ENCODE peak calls at places on chromosomes 16 and 17, in eight cellular contexts. B is tibial artery, Q is heart left ventricle, V is colonic mucosa, W is progenitor cell of endocrine pancreas, Z is left ventricle myocardium inferior, N is endothelial cell, A is bronchial epithelial cell. D is an unnamed sample.

GRCh38 chr16:1279945-1280589 is 24.2 kb downstream of the TPSD1 start:
- DNase-seq in V (no peak), B (no peak), N (no peak), A (no peak), Z (no peak), Q (no peak), W (no peak), D (no peak)

GRCh38 chr17:18951941-18952842 is at the start of gene SLC5A10:
- DNase-seq in N (no peak), Q (no peak), Z (no peak), A (no peak), V (no peak), W (no peak), B (no peak), D (no peak)

GRCh38 chr16:53689636-53690035 is 14.0 kb downstream of the RPGRIP1L start:
- DNase-seq in B (no peak), N (no peak), Q (no peak), V (no peak), Z (no peak), A (peak; percentile 70), W (no peak), D (no peak)

GRCh38 chr16:12535535-12536411 is 267.9 kb downstream of the CPPED1 start:
- DNase-seq in N (peak; percentile 34), Z (no peak), Q (no peak), W (peak; percentile 27), A (no peak), V (no peak), B (no peak), D (no peak)

GRCh38 chr17:62718420-62718819 is 89.7 kb downstream of the MARCHF10 start:
- DNase-seq in Z (no peak), Q (no peak), W (no peak), V (no peak), N (no peak), A (no peak), B (no peak), D (no peak)

GRCh38 chr17:49494937-49495841 is at the start of gene NGFR:
- DNase-seq in A (peak; percentile 27), Q (peak; percentile 56), Z (peak; percentile 54), V (peak; percentile 35), N (peak; percentile 14), W (no peak), B (no peak), D (no peak)

GRCh38 chr17:63998050-63998720 is at the start of gene PRR29:
- DNase-seq in A (no peak), B (no peak), Q (peak; percentile 77), W (peak; percentile 70), N (peak; percentile 92), V (peak; percentile 56), Z (peak; percentile 67), D (no peak)

GRCh38 chr16:50202926-50203624 is 50.0 kb downstream of the TENT4B start:
- DNase-seq in V (peak; percentile 57), W (no peak), N (no peak), B (no peak), Z (no peak), Q (no peak), A (peak; percentile 87), D (peak; percentile 70)

GRCh38 chr17:5804226-5804625 is 219.9 kb upstream of the NLRP1 start:
- DNase-seq in Z (no peak), A (no peak), N (no peak), B (no peak), Q (no peak), W (no peak), V (no peak), D (no peak)

GRCh38 chr17:75834279-75834920 is 9.8 kb downstream of the UNC13D start:
- DNase-seq in Q (no peak), Z (no peak), N (no peak), B (no peak), A (no peak), W (no peak), V (no peak), D (no peak)

GRCh38 chr17:49365667-49366066 is 3.6 kb upstream of the ZNF652 start:
- DNase-seq in A (no peak), Z (no peak), N (peak; percentile 14), Q (no peak), B (no peak), V (no peak), W (no peak), D (no peak)

GRCh38 chr17:80202197-80202596 is 17.9 kb downstream of the SGSH start:
- DNase-seq in Z (no peak), W (no peak), Q (no peak), V (no peak), B (no peak), N (no peak), A (no peak), D (no peak)

DNA sequence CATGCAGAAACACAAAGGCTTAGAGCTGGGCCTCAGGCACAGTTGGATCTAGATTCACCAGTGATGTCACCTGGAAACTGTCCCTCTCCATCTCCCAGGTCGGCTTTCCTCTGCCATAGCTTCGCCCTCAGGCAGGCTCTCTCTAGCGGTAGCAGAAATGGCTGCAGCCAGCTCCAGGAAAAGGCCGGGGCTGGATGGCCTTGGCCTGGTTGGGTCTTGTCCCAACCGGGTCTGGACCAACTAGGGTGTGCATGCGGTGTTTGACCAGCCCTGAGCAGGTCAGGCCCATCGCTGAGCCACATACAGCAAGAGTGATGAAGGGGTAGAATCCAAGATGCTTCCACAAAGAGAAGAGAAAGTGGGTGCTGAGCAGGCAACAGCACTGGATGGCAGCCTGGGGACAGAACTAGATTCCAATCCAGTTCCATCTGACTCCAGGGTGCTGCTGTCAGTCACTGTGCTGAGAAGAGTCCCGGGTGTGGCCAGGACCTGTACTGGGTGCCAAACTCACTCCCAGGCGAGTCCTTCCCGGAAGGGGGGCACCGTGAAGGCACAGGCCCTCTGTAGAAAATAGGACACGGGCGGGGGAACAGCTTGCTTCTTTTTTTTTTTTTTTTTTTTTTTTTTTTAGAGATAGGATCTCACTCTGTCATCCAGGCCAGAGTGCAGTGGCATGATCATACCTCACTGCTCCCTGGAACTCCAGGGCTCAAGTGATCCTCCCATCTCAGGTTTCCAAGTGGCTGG is 51.8 kb downstream of the SOCS3 start:
- DNase-seq in A (no peak), Q (no peak), Z (no peak), W (no peak), N (no peak), B (no peak), V (no peak), D (no peak)
- TF ChIP-seq CTCF in A (no peak), Q (no peak), Z (no peak), W (no peak), N (no peak), B (no peak), V (no peak), D (no peak)

GRCh38 chr17:17353625-17354484 is 50.7 kb downstream of the NT5M start:
- DNase-seq in W (no peak), V (no peak), N (no peak), Q (no peak), Z (no peak), A (no peak), B (no peak), D (no peak)

GRCh38 chr17:17352836-17353624 is 49.9 kb downstream of the NT5M start:
- DNase-seq in N (no peak), Q (no peak), A (no peak), W (no peak), B (no peak), Z (no peak), V (no peak), D (no peak)

GRCh38 chr17:17356149-17356930 is 53.2 kb downstream of the NT5M start:
- DNase-seq in B (peak; percentile 74), W (peak; percentile 67), V (peak; percentile 76), N (peak; percentile 76), Z (peak; percentile 73), Q (peak; percentile 78), A (peak; percentile 63), D (peak; percentile 29)

GRCh38 chr17:17355426-17355825 is 52.3 kb downstream of the NT5M start:
- DNase-seq in B (no peak), W (no peak), A (no peak), V (no peak), Z (no peak), Q (no peak), N (no peak), D (no peak)

GRCh38 chr17:17354560-17355357 is 51.6 kb downstream of the NT5M start:
- DNase-seq in W (peak; percentile 77), B (peak; percentile 58), Z (peak; percentile 63), Q (peak; percentile 71), A (peak; percentile 49), N (peak; percentile 79), V (peak; percentile 62), D (no peak)
- TF ChIP-seq CTCF in W (peak; percentile 92), B (peak; percentile 92), Z (peak; percentile 93), Q (peak; percentile 90), A (peak; percentile 89), N (peak; percentile 94), V (peak; percentile 91), D (peak; percentile 84)

GRCh38 chr17:45451131-45451530 is 18.5 kb upstream of the ARHGAP27 start:
- DNase-seq in B (no peak), Z (no peak), Q (no peak), N (no peak), A (no peak), V (no peak), W (no peak), D (no peak)
- TF ChIP-seq CTCF in B (no peak), Z (no peak), Q (no peak), N (no peak), A (no peak), V (no peak), W (no peak), D (peak; percentile 21)

GRCh38 chr16:28901862-28902261 is 23.2 kb downstream of the RABEP2 start:
- DNase-seq in B (no peak), Q (no peak), N (no peak), Z (no peak), W (no peak), V (no peak), A (no peak), D (no peak)

GRCh38 chr16:28902909-28903308 is 22.1 kb downstream of the RABEP2 start:
- DNase-seq in A (no peak), N (no peak), W (no peak), Q (no peak), B (no peak), Z (no peak), V (no peak), D (no peak)

GRCh38 chr16:28904363-28904762 is 20.7 kb downstream of the RABEP2 start:
- DNase-seq in Q (no peak), N (no peak), V (no peak), W (no peak), B (no peak), Z (no peak), A (no peak), D (no peak)

GRCh38 chr16:28904828-28905227 is 20.2 kb downstream of the RABEP2 start:
- DNase-seq in V (no peak), Q (no peak), A (no peak), N (no peak), W (no peak), Z (no peak), B (no peak), D (no peak)

DNA sequence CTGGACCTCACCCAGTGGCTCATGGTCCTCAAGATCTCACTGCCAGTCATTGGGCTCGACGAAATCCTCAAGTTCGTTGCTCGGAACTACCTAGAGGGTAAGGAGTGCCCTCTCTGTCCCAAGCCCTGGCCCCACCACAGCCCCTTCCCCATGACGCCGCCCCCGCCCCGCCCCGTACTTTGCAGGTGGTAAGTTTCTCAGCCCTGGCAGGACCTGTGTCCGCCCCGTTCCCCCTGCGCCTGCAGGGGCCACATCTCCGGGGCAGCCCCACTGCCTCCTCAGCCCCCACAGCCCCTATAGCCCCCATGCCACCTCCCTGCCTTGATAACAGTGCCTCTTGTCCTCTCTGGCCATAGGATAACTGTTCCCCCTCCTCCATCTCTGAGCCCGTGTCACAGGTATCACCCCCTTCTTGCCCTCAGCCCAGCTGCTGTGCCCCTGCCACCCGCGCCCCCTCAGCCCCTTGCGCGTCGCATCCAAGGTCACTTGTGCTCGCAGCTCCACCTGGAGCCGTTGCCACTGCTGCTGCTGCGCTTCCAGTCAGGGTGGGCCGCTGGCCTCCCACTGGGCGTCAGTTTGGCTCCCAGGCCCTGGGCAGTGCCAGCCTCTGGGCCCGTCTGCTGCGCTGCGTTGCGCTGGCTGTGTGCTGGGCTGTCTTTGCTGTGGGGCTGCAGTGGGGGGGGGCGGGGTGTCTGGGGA is 21.5 kb downstream of the RABEP2 start:
- DNase-seq in B (no peak), Q (no peak), A (no peak), N (no peak), V (no peak), Z (no peak), W (no peak), D (no peak)
- TF ChIP-seq CTCF in B (no peak), Q (no peak), A (no peak), N (no peak), V (no peak), Z (no peak), W (no peak), D (no peak)

D was measured in retinal pigment epithelial cell.